ENCODE peak calls at places on chromosomes 7 and 10, in nine cellular contexts. One of them, this sample, is unnamed.

GRCh38 chr10:110206988-110207804 is at the start of gene MXI1:
- DNase-seq in AG04450: peak; percentile 39
- DNase-seq in B cell: peak; percentile 51
- DNase-seq in astrocyte: peak; percentile 80
- DNase-seq in WTC11: peak; percentile 76
- DNase-seq in H9: peak; percentile 90
- DNase-seq in GM20000: peak; percentile 83
- DNase-seq in astrocyte of the spinal cord: peak; percentile 82
- DNase-seq in fibroblast of pulmonary artery: peak; percentile 87
- DNase-seq in this sample: peak; percentile 82

GRCh38 chr7:127751062-127751722 is 99.2 kb downstream of the SND1 start:
- DNase-seq in H9: no peak
- DNase-seq in fibroblast of pulmonary artery: peak; percentile 76
- DNase-seq in AG04450: peak; percentile 62
- DNase-seq in astrocyte of the spinal cord: peak; percentile 89
- DNase-seq in B cell: no peak
- DNase-seq in GM20000: no peak
- DNase-seq in astrocyte: peak; percentile 97
- DNase-seq in WTC11: no peak
- DNase-seq in this sample: no peak

GRCh38 chr7:99953649-99954048 is 22.2 kb downstream of the AZGP1 start:
- DNase-seq in astrocyte: no peak
- DNase-seq in astrocyte of the spinal cord: no peak
- DNase-seq in WTC11: no peak
- DNase-seq in fibroblast of pulmonary artery: peak; percentile 47
- DNase-seq in B cell: no peak
- DNase-seq in GM20000: no peak
- DNase-seq in H9: no peak
- DNase-seq in AG04450: no peak
- DNase-seq in this sample: no peak

GRCh38 chr7:30459591-30460245 is 18.9 kb downstream of the NOD1 start:
- DNase-seq in GM20000: no peak
- DNase-seq in WTC11: no peak
- DNase-seq in AG04450: peak; percentile 85
- DNase-seq in astrocyte of the spinal cord: peak; percentile 93
- DNase-seq in H9: no peak
- DNase-seq in astrocyte: peak; percentile 97
- DNase-seq in B cell: no peak
- DNase-seq in fibroblast of pulmonary artery: peak; percentile 98
- DNase-seq in this sample: no peak

GRCh38 chr7:131249003-131249402 is 78.7 kb upstream of the MKLN1 start:
- DNase-seq in astrocyte of the spinal cord: peak; percentile 95
- DNase-seq in astrocyte: peak; percentile 97
- DNase-seq in H9: no peak
- DNase-seq in AG04450: peak; percentile 92
- DNase-seq in fibroblast of pulmonary artery: peak; percentile 98
- DNase-seq in B cell: no peak
- DNase-seq in GM20000: no peak
- DNase-seq in WTC11: no peak
- DNase-seq in this sample: no peak

GRCh38 chr7:106542550-106543220 is 118.3 kb downstream of the CCDC71L start:
- DNase-seq in astrocyte: peak; percentile 81
- DNase-seq in astrocyte of the spinal cord: peak; percentile 90
- DNase-seq in AG04450: peak; percentile 80
- DNase-seq in WTC11: peak; percentile 58
- DNase-seq in H9: peak; percentile 71
- DNase-seq in GM20000: peak; percentile 56
- DNase-seq in B cell: peak; percentile 57
- DNase-seq in fibroblast of pulmonary artery: peak; percentile 97
- DNase-seq in this sample: peak; percentile 65

GRCh38 chr10:42646692-42647640 is 8.6 kb upstream of the ZNF33B start:
- DNase-seq in AG04450: no peak
- DNase-seq in B cell: no peak
- DNase-seq in WTC11: no peak
- DNase-seq in fibroblast of pulmonary artery: no peak
- DNase-seq in astrocyte of the spinal cord: no peak
- DNase-seq in astrocyte: no peak
- DNase-seq in GM20000: no peak
- DNase-seq in H9: no peak
- DNase-seq in this sample: no peak

GRCh38 chr10:97407211-97407951 is 6.2 kb upstream of the RRP12 start:
- DNase-seq in AG04450: peak; percentile 57
- DNase-seq in astrocyte: peak; percentile 58
- DNase-seq in H9: peak; percentile 92
- DNase-seq in B cell: peak; percentile 70
- DNase-seq in astrocyte of the spinal cord: peak; percentile 78
- DNase-seq in GM20000: peak; percentile 79
- DNase-seq in fibroblast of pulmonary artery: peak; percentile 86
- DNase-seq in WTC11: peak; percentile 78
- DNase-seq in this sample: peak; percentile 78

GRCh38 chr7:88396295-88396947 is 89.7 kb upstream of the STEAP4 start:
- DNase-seq in H9: no peak
- DNase-seq in GM20000: peak; percentile 25
- DNase-seq in fibroblast of pulmonary artery: peak; percentile 26
- DNase-seq in astrocyte: no peak
- DNase-seq in astrocyte of the spinal cord: no peak
- DNase-seq in B cell: no peak
- DNase-seq in AG04450: no peak
- DNase-seq in WTC11: no peak
- DNase-seq in this sample: no peak

GRCh38 chr7:29113384-29114102 is 32.8 kb downstream of the CPVL start:
- DNase-seq in B cell: no peak
- DNase-seq in astrocyte of the spinal cord: peak; percentile 1
- DNase-seq in AG04450: no peak
- DNase-seq in astrocyte: peak; percentile 42
- DNase-seq in WTC11: peak; percentile 28
- DNase-seq in fibroblast of pulmonary artery: peak; percentile 30
- DNase-seq in H9: peak; percentile 52
- DNase-seq in GM20000: no peak
- DNase-seq in this sample: no peak

GRCh38 chr10:79327090-79327457 is 20.2 kb upstream of the PPIF start:
- DNase-seq in AG04450: no peak
- DNase-seq in astrocyte: no peak
- DNase-seq in astrocyte of the spinal cord: no peak
- DNase-seq in H9: no peak
- DNase-seq in B cell: no peak
- DNase-seq in GM20000: no peak
- DNase-seq in WTC11: no peak
- DNase-seq in fibroblast of pulmonary artery: no peak
- DNase-seq in this sample: no peak

GRCh38 chr7:39465055-39465929 is 100.9 kb upstream of the YAE1 start:
- DNase-seq in WTC11: peak; percentile 58
- DNase-seq in astrocyte: peak; percentile 45
- DNase-seq in astrocyte of the spinal cord: peak; percentile 65
- DNase-seq in B cell: no peak
- DNase-seq in AG04450: peak; percentile 36
- DNase-seq in fibroblast of pulmonary artery: peak; percentile 78
- DNase-seq in GM20000: peak; percentile 63
- DNase-seq in H9: peak; percentile 62
- DNase-seq in this sample: peak; percentile 67

GRCh38 chr10:38143587-38143986 is 49.5 kb downstream of the ZNF37A start:
- DNase-seq in astrocyte: no peak
- DNase-seq in GM20000: no peak
- DNase-seq in H9: no peak
- DNase-seq in WTC11: no peak
- DNase-seq in astrocyte of the spinal cord: no peak
- DNase-seq in fibroblast of pulmonary artery: peak; percentile 3
- DNase-seq in B cell: no peak
- DNase-seq in AG04450: no peak
- DNase-seq in this sample: no peak

GRCh38 chr7:49322476-49322875 is 398.1 kb downstream of the CDC14C start:
- DNase-seq in B cell: no peak
- DNase-seq in H9: no peak
- DNase-seq in fibroblast of pulmonary artery: no peak
- DNase-seq in astrocyte: no peak
- DNase-seq in astrocyte of the spinal cord: no peak
- DNase-seq in AG04450: no peak
- DNase-seq in GM20000: no peak
- DNase-seq in WTC11: no peak
- DNase-seq in this sample: no peak

GRCh38 chr7:49320083-49320482 is 395.7 kb downstream of the CDC14C start:
- DNase-seq in H9: no peak
- DNase-seq in fibroblast of pulmonary artery: no peak
- DNase-seq in AG04450: no peak
- DNase-seq in B cell: no peak
- DNase-seq in GM20000: no peak
- DNase-seq in WTC11: no peak
- DNase-seq in astrocyte of the spinal cord: no peak
- DNase-seq in astrocyte: no peak
- DNase-seq in this sample: no peak

GRCh38 chr7:49327155-49327554 is 402.8 kb downstream of the CDC14C start:
- DNase-seq in GM20000: no peak
- DNase-seq in B cell: no peak
- DNase-seq in fibroblast of pulmonary artery: no peak
- DNase-seq in H9: no peak
- DNase-seq in astrocyte of the spinal cord: no peak
- DNase-seq in WTC11: no peak
- DNase-seq in astrocyte: no peak
- DNase-seq in AG04450: no peak
- DNase-seq in this sample: no peak

GRCh38 chr7:49324707-49325106 is 400.4 kb downstream of the CDC14C start:
- DNase-seq in AG04450: no peak
- DNase-seq in astrocyte of the spinal cord: no peak
- DNase-seq in astrocyte: peak; percentile 3
- DNase-seq in B cell: no peak
- DNase-seq in GM20000: no peak
- DNase-seq in fibroblast of pulmonary artery: peak; percentile 11
- DNase-seq in WTC11: no peak
- DNase-seq in H9: no peak
- DNase-seq in this sample: no peak
- TF ChIP-seq CTCF in AG04450: no peak
- TF ChIP-seq CTCF in astrocyte of the spinal cord: no peak
- TF ChIP-seq CTCF in astrocyte: no peak
- TF ChIP-seq CTCF in B cell: no peak
- TF ChIP-seq CTCF in GM20000: no peak
- TF ChIP-seq CTCF in fibroblast of pulmonary artery: no peak
- TF ChIP-seq CTCF in WTC11: no peak
- TF ChIP-seq CTCF in H9: peak; percentile 44
- TF ChIP-seq CTCF in this sample: no peak

GRCh38 chr7:140005754-140006503 is 56.8 kb downstream of the PARP12 start:
- DNase-seq in B cell: no peak
- DNase-seq in GM20000: peak; percentile 30
- DNase-seq in astrocyte: no peak
- DNase-seq in astrocyte of the spinal cord: no peak
- DNase-seq in H9: peak; percentile 91
- DNase-seq in fibroblast of pulmonary artery: peak; percentile 56
- DNase-seq in AG04450: no peak
- DNase-seq in WTC11: peak; percentile 83
- DNase-seq in this sample: no peak
- TF ChIP-seq CTCF in B cell: no peak
- TF ChIP-seq CTCF in GM20000: peak; percentile 31
- TF ChIP-seq CTCF in astrocyte: peak; percentile 12
- TF ChIP-seq CTCF in astrocyte of the spinal cord: peak; percentile 55
- TF ChIP-seq CTCF in H9: peak; percentile 78
- TF ChIP-seq CTCF in fibroblast of pulmonary artery: peak; percentile 61
- TF ChIP-seq CTCF in AG04450: peak; percentile 44
- TF ChIP-seq CTCF in WTC11: no peak
- TF ChIP-seq CTCF in this sample: peak; percentile 14

GRCh38 chr7:45183711-45184210 is 26.2 kb downstream of the RAMP3 start:
- DNase-seq in H9: peak; percentile 15
- DNase-seq in fibroblast of pulmonary artery: no peak
- DNase-seq in astrocyte of the spinal cord: no peak
- DNase-seq in B cell: no peak
- DNase-seq in GM20000: no peak
- DNase-seq in AG04450: no peak
- DNase-seq in WTC11: no peak
- DNase-seq in astrocyte: no peak
- DNase-seq in this sample: no peak
- TF ChIP-seq CTCF in H9: no peak
- TF ChIP-seq CTCF in fibroblast of pulmonary artery: no peak
- TF ChIP-seq CTCF in astrocyte of the spinal cord: no peak
- TF ChIP-seq CTCF in B cell: no peak
- TF ChIP-seq CTCF in GM20000: no peak
- TF ChIP-seq CTCF in AG04450: no peak
- TF ChIP-seq CTCF in WTC11: no peak
- TF ChIP-seq CTCF in astrocyte: no peak
- TF ChIP-seq CTCF in this sample: no peak

DNA sequence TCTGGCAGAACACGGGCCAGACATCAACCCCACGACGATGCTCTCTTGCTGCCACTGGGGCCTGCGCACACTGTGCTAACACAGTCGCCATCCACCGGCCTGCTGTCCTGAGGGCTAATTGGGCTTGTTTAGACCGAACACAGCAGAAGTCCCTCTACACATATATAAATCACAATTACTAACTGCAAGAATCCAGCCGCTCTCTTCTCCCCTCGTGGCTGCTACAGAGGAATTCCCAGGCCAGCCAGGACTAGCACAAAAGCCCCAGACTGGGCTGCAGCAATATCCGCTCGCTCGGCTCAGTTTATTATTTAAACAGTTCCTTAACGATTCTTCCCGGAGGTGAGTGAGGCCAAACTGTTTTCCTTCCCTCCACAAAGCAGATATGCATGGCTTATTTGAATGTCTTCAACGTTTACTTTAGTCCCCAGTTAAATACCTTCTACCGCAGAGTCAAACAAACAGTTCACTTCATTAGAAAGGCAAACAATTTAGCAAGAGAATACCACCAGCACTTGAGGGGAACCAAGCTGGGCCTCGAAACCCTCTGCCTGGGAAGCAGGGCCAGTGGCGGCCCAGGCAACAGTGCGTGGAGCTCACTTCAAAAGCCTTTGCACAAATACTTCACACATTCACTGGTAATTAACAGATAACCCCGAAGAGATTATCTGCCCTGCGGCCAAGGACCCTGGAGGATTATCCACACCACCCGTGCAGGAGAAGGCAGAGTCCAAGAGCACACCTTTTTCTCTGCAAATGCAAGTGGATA is 145.4 kb downstream of the GLI3 start:
- DNase-seq in AG04450: no peak
- DNase-seq in astrocyte: no peak
- DNase-seq in astrocyte of the spinal cord: peak; percentile 73
- DNase-seq in fibroblast of pulmonary artery: no peak
- DNase-seq in GM20000: no peak
- DNase-seq in B cell: no peak
- DNase-seq in H9: peak; percentile 80
- DNase-seq in WTC11: peak; percentile 64
- DNase-seq in this sample: no peak
- TF ChIP-seq CTCF in AG04450: no peak
- TF ChIP-seq CTCF in astrocyte: no peak
- TF ChIP-seq CTCF in astrocyte of the spinal cord: no peak
- TF ChIP-seq CTCF in fibroblast of pulmonary artery: no peak
- TF ChIP-seq CTCF in GM20000: no peak
- TF ChIP-seq CTCF in B cell: no peak
- TF ChIP-seq CTCF in H9: no peak
- TF ChIP-seq CTCF in WTC11: no peak
- TF ChIP-seq CTCF in this sample: no peak

DNA sequence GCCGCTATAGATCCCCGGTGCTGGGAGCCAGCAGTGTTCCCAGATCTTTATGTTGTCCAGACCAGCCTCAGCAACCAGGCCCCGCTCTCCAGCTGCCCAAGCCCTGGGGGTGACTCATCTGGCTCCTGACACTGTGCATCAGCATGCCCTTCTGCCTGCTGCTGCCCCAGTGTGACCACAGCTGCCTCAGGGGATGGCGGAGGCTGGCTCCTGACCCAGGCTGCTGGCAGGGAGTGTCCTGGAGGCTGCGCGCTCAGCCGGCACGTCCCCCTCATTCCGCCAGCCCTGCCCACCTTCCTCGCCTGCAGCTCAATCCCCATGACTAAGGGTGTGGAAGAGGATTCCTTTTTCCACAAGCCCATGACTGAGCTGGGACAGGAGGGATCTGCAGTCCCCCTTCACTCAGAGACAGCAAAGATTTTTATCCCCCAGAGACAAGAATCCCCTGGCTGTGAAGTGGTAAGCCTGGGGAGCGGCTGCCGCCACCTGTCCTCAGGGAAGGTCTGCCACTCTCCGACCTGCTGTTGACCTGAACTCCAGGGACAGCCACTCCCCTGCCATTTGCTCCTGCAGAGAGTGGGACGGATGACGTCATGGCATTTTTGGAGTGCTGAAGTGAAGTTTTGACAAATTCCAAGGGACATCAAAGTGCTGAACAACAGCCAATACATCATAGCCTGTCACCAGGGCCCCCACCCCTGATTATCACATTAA is 182.8 kb upstream of the BMPER start:
- DNase-seq in astrocyte of the spinal cord: peak; percentile 44
- DNase-seq in GM20000: no peak
- DNase-seq in AG04450: no peak
- DNase-seq in B cell: peak; percentile 25
- DNase-seq in fibroblast of pulmonary artery: peak; percentile 88
- DNase-seq in H9: peak; percentile 43
- DNase-seq in WTC11: no peak
- DNase-seq in astrocyte: peak; percentile 66
- DNase-seq in this sample: no peak
- TF ChIP-seq CTCF in astrocyte of the spinal cord: no peak
- TF ChIP-seq CTCF in GM20000: no peak
- TF ChIP-seq CTCF in AG04450: no peak
- TF ChIP-seq CTCF in B cell: no peak
- TF ChIP-seq CTCF in fibroblast of pulmonary artery: no peak
- TF ChIP-seq CTCF in H9: no peak
- TF ChIP-seq CTCF in WTC11: no peak
- TF ChIP-seq CTCF in astrocyte: no peak
- TF ChIP-seq CTCF in this sample: no peak

This sample was measured in GM13976.